ENCODE peak calls at places on chromosomes 3 and 15, in seven cellular contexts. W is fibroblast of lung, E is uterus, V is transverse colon, R is cardiac muscle cell, D is fibroblast of pulmonary artery, U is AG04450. P is an unnamed sample.

GRCh38 chr3:188320757-188321156 is 166.8 kb downstream of the LPP start:
- DNase-seq in R (no peak), W (no peak), V (no peak), E (no peak), D (no peak), U (peak), P (no peak)

GRCh38 chr15:85282504-85283115 is 97.8 kb upstream of the AKAP13 start:
- DNase-seq in E (no peak), U (peak), W (peak), R (no peak), D (peak), V (no peak), P (no peak)

GRCh38 chr3:195511136-195511535 is 32.0 kb downstream of the PPP1R2 start:
- DNase-seq in V (no peak), D (no peak), W (no peak), R (no peak), E (no peak), U (no peak), P (no peak)

GRCh38 chr3:128863560-128863959 is 15.9 kb upstream of the ACAD9 start:
- DNase-seq in V (no peak), W (no peak), E (no peak), U (no peak), R (no peak), D (no peak), P (no peak)

GRCh38 chr3:54660599-54661210 is 267.2 kb downstream of the LRTM1 start:
- DNase-seq in U (no peak), D (peak), R (peak), W (no peak), V (peak), E (peak), P (no peak)

GRCh38 chr15:26848498-26848897 is 18.4 kb upstream of the GABRA5 start:
- DNase-seq in D (no peak), W (no peak), U (no peak), E (no peak), V (no peak), R (no peak), P (no peak)

GRCh38 chr3:149316427-149316826 is 17.0 kb downstream of the TM4SF18 start:
- DNase-seq in R (no peak), D (no peak), E (no peak), V (no peak), W (peak), U (no peak), P (no peak)

GRCh38 chr15:93270937-93271472 is 182.0 kb upstream of the RGMA start:
- DNase-seq in D (no peak), R (no peak), U (no peak), V (no peak), E (no peak), W (no peak), P (no peak)

GRCh38 chr15:65824031-65824743 is 32.1 kb upstream of the DENND4A start:
- DNase-seq in V (peak), W (peak), E (peak), U (no peak), R (peak), D (peak), P (peak)

GRCh38 chr3:70980646-70981031 is 602.9 kb downstream of the FOXP1 start:
- DNase-seq in U (no peak), D (no peak), E (no peak), W (peak), R (no peak), V (no peak), P (no peak)

GRCh38 chr15:78093242-78094020 is 1.1 kb downstream of the SH2D7 start:
- DNase-seq in W (peak), R (no peak), U (peak), E (peak), V (peak), D (peak), P (peak)

GRCh38 chr3:126423191-126424038 is 28.7 kb downstream of the CFAP100 start:
- DNase-seq in W (no peak), U (no peak), E (no peak), R (no peak), V (no peak), D (no peak), P (no peak)

GRCh38 chr3:24299236-24299635 is 195.4 kb downstream of the THRB start:
- DNase-seq in W (peak), U (no peak), D (peak), V (no peak), E (no peak), R (no peak), P (no peak)

GRCh38 chr3:186653984-186654383 is 11.8 kb upstream of the HRG start:
- DNase-seq in U (no peak), V (no peak), D (peak), W (no peak), E (no peak), R (peak), P (no peak)

GRCh38 chr3:132638721-132639120 is 20.9 kb downstream of the ACAD11 start:
- DNase-seq in D (no peak), R (no peak), W (no peak), E (no peak), V (no peak), U (no peak), P (no peak)

GRCh38 chr3:177615015-177615414 is 417.7 kb upstream of the TBL1XR1 start:
- DNase-seq in W (peak), E (peak), R (no peak), U (peak), D (peak), V (peak), P (no peak)

GRCh38 chr3:53180305-53181023 is 19.5 kb downstream of the PRKCD start:
- DNase-seq in D (no peak), V (peak), E (no peak), W (no peak), U (no peak), R (no peak), P (no peak)

GRCh38 chr15:98776607-98777281 is 128.4 kb downstream of the IGF1R start:
- DNase-seq in V (no peak), E (no peak), R (peak), U (no peak), W (peak), D (peak), P (peak)

GRCh38 chr3:129014148-129014547 is 13.0 kb downstream of the EFCC1 start:
- DNase-seq in R (no peak), W (no peak), E (no peak), U (no peak), D (no peak), V (no peak), P (no peak)

GRCh38 chr3:45234250-45234649 is 8.2 kb upstream of the TMEM158 start:
- DNase-seq in D (no peak), W (no peak), R (no peak), V (no peak), U (no peak), E (no peak), P (no peak)

GRCh38 chr15:100204771-100205170 is 137.0 kb downstream of the ADAMTS17 start:
- DNase-seq in V (no peak), D (no peak), W (no peak), U (no peak), E (no peak), R (no peak), P (no peak)

GRCh38 chr15:80835338-80835737 is 56.2 kb downstream of the CEMIP start:
- DNase-seq in R (no peak), U (no peak), W (no peak), V (no peak), D (no peak), E (no peak), P (no peak)
- TF ChIP-seq CTCF in R (peak), U (no peak), W (peak), V (no peak), D (no peak), E (no peak), P (no peak)

GRCh38 chr3:127629462-127630403 is 748 bp downstream of the PODXL2 start:
- DNase-seq in W (no peak), D (no peak), R (no peak), V (peak), U (no peak), E (no peak), P (no peak)
- H3K4me3 ChIP-seq in W (peak), D (peak), R (peak), V (peak), U (peak), E (peak), P (peak)

GRCh38 chr3:58332575-58333179 is at the start of gene PXK:
- DNase-seq in D (peak), R (peak), U (no peak), W (peak), V (peak), E (peak), P (no peak)
- TF ChIP-seq CTCF in D (no peak), R (no peak), U (peak), W (no peak), V (no peak), E (peak), P (no peak)

GRCh38 chr15:60589253-60589652 is 110.3 kb upstream of the ICE2 start:
- DNase-seq in V (peak), E (no peak), R (no peak), W (no peak), U (no peak), D (no peak), P (no peak)
- H3K4me3 ChIP-seq in V (peak), E (no peak), R (no peak), W (no peak), U (no peak), D (no peak), P (no peak)

DNA sequence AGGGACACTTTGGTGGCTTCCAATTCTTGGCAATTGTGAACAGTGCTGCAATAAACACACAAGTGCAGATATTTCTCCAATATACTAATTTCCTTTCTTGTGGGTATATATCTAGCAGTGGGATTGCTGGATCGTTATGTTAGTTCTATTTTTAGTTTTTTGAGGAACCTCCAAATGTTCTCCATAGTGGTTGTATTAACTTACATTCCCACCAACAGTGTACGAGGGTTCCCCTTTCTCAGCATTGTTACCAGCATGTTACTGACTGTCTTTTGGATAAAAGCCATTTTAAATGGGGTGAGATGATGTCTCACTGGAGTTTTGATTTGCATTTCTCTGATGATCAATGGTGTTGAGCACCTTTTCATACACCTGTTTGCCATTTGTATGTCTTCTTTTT is 92.8 kb downstream of the DAPK2 start:
- DNase-seq in W (no peak), R (no peak), V (no peak), E (no peak), U (no peak), D (no peak), P (no peak)
- TF ChIP-seq CTCF in W (no peak), R (no peak), V (no peak), E (no peak), U (no peak), D (no peak), P (no peak)

DNA sequence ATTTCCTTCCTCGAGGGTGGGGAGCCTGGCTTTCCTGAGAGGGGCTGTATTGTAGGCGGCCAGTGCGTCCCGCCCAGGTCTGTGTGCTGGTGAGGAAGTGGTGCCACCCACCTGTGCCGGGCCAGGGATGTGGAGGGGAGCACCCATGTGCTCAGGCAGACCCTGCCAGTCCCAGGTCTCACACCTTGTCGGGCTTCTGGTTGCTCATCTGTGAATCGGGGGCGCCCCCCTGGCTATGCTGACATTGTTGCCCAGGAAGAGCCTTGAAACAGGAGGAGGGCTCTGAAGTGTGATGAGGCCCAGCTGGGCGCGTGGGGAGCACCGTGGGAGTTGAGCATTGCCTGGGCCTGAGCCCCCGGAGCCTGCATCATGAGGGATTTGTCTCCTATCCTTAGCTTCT is 4.8 kb downstream of the FBLN2 start:
- DNase-seq in R (no peak), D (no peak), U (no peak), E (no peak), W (no peak), V (no peak), P (no peak)
- H3K4me3 ChIP-seq in R (no peak), D (no peak), U (no peak), E (no peak), W (no peak), V (no peak), P (no peak)